ENCODE peak calls at places on chromosomes 4 and X, in four cellular contexts. A, W, P and J are unnamed samples.

GRCh38 chr4:183130328-183131155 is 31.5 kb downstream of the WWC2 start:
- DNase-seq in P (peak), A (no peak), W (peak), J (no peak)

GRCh38 chrX:155959018-155959587 is 38.4 kb upstream of the IL9R start:
- DNase-seq in A (peak), P (no peak), W (no peak), J (no peak)

GRCh38 chr4:10020871-10021676 is at the start of gene SLC2A9:
- DNase-seq in A (no peak), W (no peak), P (no peak), J (no peak)

GRCh38 chr4:181008164-181008563 is 1235.0 kb upstream of the TENM3 start:
- DNase-seq in P (no peak), W (peak), A (no peak), J (no peak)

GRCh38 chrX:119783026-119783425 is 8.4 kb downstream of the RPL39 start:
- DNase-seq in A (no peak), P (no peak), W (no peak), J (no peak)

GRCh38 chr4:17662694-17663093 is 48.3 kb downstream of the MED28 start:
- DNase-seq in W (no peak), P (no peak), A (no peak), J (peak)

GRCh38 chr4:186161138-186161537 is 30.2 kb upstream of the CYP4V2 start:
- DNase-seq in P (no peak), W (no peak), A (peak), J (no peak)

GRCh38 chr4:152968806-152969394 is 32.8 kb downstream of the FHDC1 start:
- DNase-seq in W (no peak), P (peak), A (no peak), J (no peak)

GRCh38 chrX:147364896-147365295 is 546.8 kb upstream of the FMR1 start:
- DNase-seq in W (no peak), P (no peak), A (no peak), J (no peak)

GRCh38 chrX:54413753-54414152 is 26.5 kb upstream of the TSR2 start:
- DNase-seq in A (no peak), W (no peak), P (no peak), J (no peak)

GRCh38 chr4:185426960-185427688 is 1.4 kb upstream of the UFSP2 start:
- DNase-seq in W (no peak), P (no peak), A (no peak), J (no peak)

GRCh38 chr4:68218044-68218443 is 27.4 kb downstream of the TMPRSS11B start:
- DNase-seq in P (no peak), A (no peak), W (no peak), J (no peak)

GRCh38 chr4:181301735-181302380 is 941.3 kb upstream of the TENM3 start:
- DNase-seq in P (no peak), A (peak), W (peak), J (no peak)

GRCh38 chrX:71103110-71103983 is 3.2 kb downstream of the CXorf65 start:
- DNase-seq in A (peak), W (no peak), P (no peak), J (no peak)

GRCh38 chr4:118173956-118174355 is 139.7 kb downstream of the NDST3 start:
- DNase-seq in A (no peak), W (no peak), P (no peak), J (peak)

GRCh38 chr4:40846556-40846955 is 96.8 kb downstream of the NSUN7 start:
- DNase-seq in P (no peak), W (no peak), A (no peak), J (no peak)

GRCh38 chr4:14289708-14290107 is 662.2 kb upstream of the BOD1L1 start:
- DNase-seq in P (peak), A (no peak), W (no peak), J (no peak)

GRCh38 chrX:56569378-56570061 is 6.1 kb downstream of the UBQLN2 start:
- DNase-seq in W (no peak), P (no peak), A (no peak), J (no peak)

GRCh38 chr4:173319696-173320095 is 14.5 kb downstream of the HMGB2 start:
- DNase-seq in P (no peak), A (no peak), W (no peak), J (no peak)

GRCh38 chr4:173314715-173315114 is 19.4 kb downstream of the HMGB2 start:
- DNase-seq in A (no peak), W (no peak), P (no peak), J (no peak)

GRCh38 chr4:173318648-173319211 is 15.4 kb downstream of the HMGB2 start:
- DNase-seq in P (no peak), A (peak), W (peak), J (no peak)

GRCh38 chr4:173316060-173316459 is 18.1 kb downstream of the HMGB2 start:
- DNase-seq in W (no peak), A (no peak), P (no peak), J (no peak)

GRCh38 chr4:173317003-173317402 is 17.2 kb downstream of the HMGB2 start:
- DNase-seq in W (peak), P (no peak), A (peak), J (no peak)
- TF ChIP-seq CTCF in W (no peak), P (no peak), A (peak), J (peak)

GRCh38 chrX:2707334-2707760 is 16.3 kb downstream of the CD99 start:
- DNase-seq in W (peak), A (peak), P (peak), J (peak)
- TF ChIP-seq CTCF in W (no peak), A (no peak), P (no peak), J (no peak)

GRCh38 chrX:16138108-16138427 is 14.7 kb downstream of the GRPR start:
- DNase-seq in W (peak), A (peak), P (no peak), J (no peak)
- TF ChIP-seq CTCF in W (peak), A (peak), P (no peak), J (no peak)

GRCh38 chrX:38081926-38082708 is 75.8 kb downstream of the SYTL5 start:
- DNase-seq in W (no peak), P (no peak), A (no peak), J (no peak)
- TF ChIP-seq CTCF in W (no peak), P (no peak), A (no peak), J (no peak)

GRCh38 chrX:12949205-12949926 is 25.5 kb upstream of the TMSB4X start:
- DNase-seq in A (no peak), W (no peak), P (no peak), J (no peak)

GRCh38 chrX:12951590-12951965 is 23.3 kb upstream of the TMSB4X start:
- DNase-seq in A (no peak), W (no peak), P (no peak), J (no peak)

GRCh38 chrX:12948495-12948894 is 26.4 kb upstream of the TMSB4X start:
- DNase-seq in P (no peak), W (no peak), A (no peak), J (no peak)

GRCh38 chrX:12950851-12951589 is 23.9 kb upstream of the TMSB4X start:
- DNase-seq in P (no peak), W (peak), A (peak), J (no peak)

GRCh38 chrX:12949927-12950656 is 24.8 kb upstream of the TMSB4X start:
- DNase-seq in W (no peak), A (no peak), P (no peak), J (no peak)
- TF ChIP-seq CTCF in W (no peak), A (no peak), P (no peak), J (no peak)

GRCh38 chrX:103423955-103424640 is 47.8 kb downstream of the BEX3 start:
- DNase-seq in P (no peak), A (peak), W (no peak), J (no peak)
- TF ChIP-seq CTCF in P (no peak), A (no peak), W (no peak), J (no peak)

GRCh38 chr4:88526221-88526815 is 2.7 kb upstream of the PYURF start:
- DNase-seq in P (peak), A (peak), W (no peak), J (no peak)
- TF ChIP-seq CTCF in P (peak), A (no peak), W (peak), J (peak)

GRCh38 chrX:79268788-79269187 is 98.3 kb downstream of the ITM2A start:
- DNase-seq in W (no peak), P (no peak), A (no peak), J (no peak)

GRCh38 chrX:79266702-79267101 is 100.4 kb downstream of the ITM2A start:
- DNase-seq in A (no peak), P (no peak), W (no peak), J (no peak)

GRCh38 chrX:79270401-79270800 is 96.7 kb downstream of the ITM2A start:
- DNase-seq in A (peak), P (no peak), W (peak), J (no peak)
- TF ChIP-seq CTCF in A (peak), P (no peak), W (no peak), J (no peak)

DNA sequence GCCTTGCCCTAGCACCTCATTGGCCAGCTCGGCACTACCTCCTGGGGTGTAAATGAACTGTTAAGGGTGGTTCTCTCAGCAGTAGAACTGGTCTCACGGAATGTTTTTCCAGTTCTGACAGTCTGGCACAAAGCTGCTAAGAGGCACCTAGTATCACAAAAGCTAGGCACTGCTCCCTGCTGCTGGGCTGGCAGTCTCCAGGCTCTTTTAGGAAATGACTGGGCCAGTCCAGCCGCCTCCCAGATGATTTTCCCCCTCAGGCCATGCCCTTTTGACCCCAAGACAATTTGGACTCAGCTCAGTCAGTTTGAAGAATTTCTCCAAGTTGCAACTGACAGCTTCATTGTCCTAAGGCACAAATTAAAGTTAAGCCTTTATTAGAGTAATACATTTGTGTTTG is 8.0 kb downstream of the FRMD7 start:
- DNase-seq in A (no peak), W (no peak), P (peak), J (no peak)
- TF ChIP-seq CTCF in A (no peak), W (no peak), P (no peak), J (no peak)

GRCh38 chr4:3443750-3444309 is 2.1 kb downstream of the HGFAC start:
- DNase-seq in A (no peak), P (no peak), W (no peak), J (no peak)
- TF ChIP-seq CTCF in A (no peak), P (peak), W (peak), J (no peak)